ENCODE peak calls at places on chromosomes 3 and 15, in four cellular contexts. N, P, J and M are unnamed samples.
A peak's percentile ranks its signal among the peaks of the same experiment; 100 is the strongest.

GRCh38 chr3:123741058-123741511 is 143.0 kb downstream of the MYLK start:
- DNase-seq in J (no peak), P (no peak), N (no peak), M (no peak)

GRCh38 chr15:34820110-34820509 is 24.8 kb upstream of the ACTC1 start:
- DNase-seq in J (no peak), N (no peak), P (no peak), M (no peak)

GRCh38 chr3:136938334-136938733 is 19.4 kb upstream of the IL20RB start:
- DNase-seq in N (no peak), J (no peak), P (no peak), M (no peak)

GRCh38 chr15:42133892-42134502 is 22.4 kb downstream of the PLA2G4F start:
- DNase-seq in N (peak; percentile 34), J (peak; percentile 52), P (peak; percentile 89), M (peak; percentile 45)

GRCh38 chr3:56042326-56042951 is 425.8 kb downstream of the ERC2 start:
- DNase-seq in J (peak; percentile 5), P (peak; percentile 78), N (no peak), M (no peak)

GRCh38 chr3:169695051-169695450 is 31.5 kb upstream of the MECOM start:
- DNase-seq in P (no peak), J (no peak), N (no peak), M (no peak)

GRCh38 chr15:92636950-92637481 is 18.6 kb downstream of the FAM174B start:
- DNase-seq in P (peak; percentile 69), N (peak; percentile 12), J (no peak), M (no peak)

GRCh38 chr15:97791824-97792792 is 168.4 kb upstream of the ARRDC4 start:
- DNase-seq in P (peak; percentile 54), N (no peak), J (no peak), M (no peak)

GRCh38 chr3:112405845-112406244 is 72.9 kb downstream of the CD200 start:
- DNase-seq in P (no peak), N (no peak), J (no peak), M (peak; percentile 12)

GRCh38 chr15:92651877-92652575 is 3.5 kb downstream of the FAM174B start:
- DNase-seq in J (no peak), P (no peak), N (no peak), M (no peak)

GRCh38 chr3:63724987-63725386 is 72.5 kb downstream of the SNTN start:
- DNase-seq in J (no peak), N (no peak), P (peak; percentile 54), M (no peak)

GRCh38 chr3:72099331-72100061 is 314.5 kb upstream of the PROK2 start:
- DNase-seq in J (no peak), P (peak; percentile 34), N (no peak), M (no peak)

GRCh38 chr15:68526269-68526668 is 52.5 kb upstream of the CORO2B start:
- DNase-seq in N (no peak), P (no peak), J (no peak), M (no peak)

GRCh38 chr3:105773291-105773690 is 95.5 kb downstream of the CBLB start:
- DNase-seq in P (no peak), N (no peak), J (no peak), M (no peak)

GRCh38 chr3:16174389-16174788 is at the start of gene GALNT15:
- DNase-seq in J (no peak), N (no peak), P (no peak), M (no peak)

GRCh38 chr15:85865070-85865684 is 70.5 kb upstream of the KLHL25 start:
- DNase-seq in N (peak; percentile 19), J (peak; percentile 11), P (peak; percentile 94), M (no peak)

GRCh38 chr15:27017168-27017809 is 46.3 kb downstream of the GABRG3 start:
- DNase-seq in N (no peak), P (peak; percentile 93), J (peak; percentile 73), M (peak; percentile 72)

GRCh38 chr3:188796122-188796631 is 375.6 kb upstream of the TPRG1 start:
- DNase-seq in N (no peak), P (no peak), J (no peak), M (no peak)

GRCh38 chr3:31947671-31948091 is 33.4 kb downstream of the OSBPL10 start:
- DNase-seq in J (no peak), N (no peak), P (no peak), M (no peak)

GRCh38 chr15:41813426-41813825 is 14.5 kb upstream of the JMJD7 start:
- DNase-seq in P (no peak), J (no peak), N (no peak), M (no peak)

GRCh38 chr3:42053476-42053875 is 37.7 kb upstream of the TRAK1 start:
- DNase-seq in N (no peak), P (no peak), J (no peak), M (no peak)

GRCh38 chr3:149705416-149705815 is 46.9 kb downstream of the COMMD2 start:
- DNase-seq in J (no peak), P (no peak), N (no peak), M (no peak)

GRCh38 chr15:32222716-32223115 is 180.4 kb downstream of the GOLGA8K start:
- DNase-seq in J (no peak), P (no peak), N (no peak), M (no peak)

GRCh38 chr3:194280777-194281176 is 70.4 kb downstream of the CPN2 start:
- DNase-seq in N (no peak), P (no peak), J (no peak), M (no peak)

GRCh38 chr3:126130081-126130855 is 46.3 kb upstream of the SLC41A3 start:
- DNase-seq in J (no peak), N (no peak), P (no peak), M (peak; percentile 39)

GRCh38 chr3:146326875-146327543 is 76.1 kb upstream of the PLSCR4 start:
- DNase-seq in J (peak; percentile 46), N (peak; percentile 35), P (peak; percentile 40), M (no peak)

DNA sequence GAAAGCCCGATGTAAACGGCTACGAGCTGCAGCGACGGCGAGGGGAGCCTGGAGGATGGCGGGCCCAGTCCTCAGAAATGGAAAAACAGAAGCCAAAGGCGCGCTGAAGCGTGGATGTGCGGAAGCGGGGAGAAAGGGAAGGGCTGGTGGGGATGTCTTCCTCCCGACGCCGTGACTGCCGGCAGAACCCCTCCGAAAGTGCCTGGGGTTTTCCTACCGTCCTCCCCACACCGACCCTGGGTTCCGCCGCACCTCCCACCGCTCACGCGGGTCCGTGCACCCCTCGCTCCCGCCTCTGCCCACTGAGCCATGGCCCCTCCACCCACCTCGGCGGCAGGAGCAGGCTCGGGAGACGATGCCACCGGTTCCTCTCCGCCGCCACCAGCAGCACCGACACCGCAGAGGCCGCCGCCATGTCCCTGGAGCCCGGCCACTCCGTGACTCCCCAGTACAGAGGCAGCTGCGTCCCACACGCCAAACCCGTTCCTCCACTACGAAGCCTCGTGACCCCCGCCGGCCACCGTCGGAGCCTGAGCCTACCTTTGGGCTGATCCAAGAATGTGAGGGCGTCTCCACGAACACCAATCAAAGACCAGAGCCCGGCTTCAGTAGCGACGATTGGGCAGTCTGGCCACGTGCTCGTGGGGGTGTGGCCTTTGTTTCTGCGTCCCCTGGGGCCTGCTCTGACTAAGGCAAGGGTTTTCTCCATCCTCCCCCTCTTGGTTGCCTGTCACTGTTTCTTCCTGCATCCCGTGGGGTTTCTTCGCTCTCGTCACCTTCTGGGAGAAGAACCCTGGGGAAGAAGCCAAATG is at the start of gene MCCC1:
- DNase-seq in J (peak; percentile 96), P (peak; percentile 100), N (peak; percentile 98), M (peak; percentile 99)
- TF ChIP-seq REST in J (no peak), P (no peak), N (no peak), M (peak; percentile 39)

GRCh38 chr3:155189478-155189877 is 104.0 kb downstream of the STRIT1 start:
- DNase-seq in P (no peak), J (no peak), N (no peak), M (no peak)
- TF ChIP-seq POLR2AphosphoS5 in P (no peak), J (no peak), N (no peak), M (no peak)

DNA sequence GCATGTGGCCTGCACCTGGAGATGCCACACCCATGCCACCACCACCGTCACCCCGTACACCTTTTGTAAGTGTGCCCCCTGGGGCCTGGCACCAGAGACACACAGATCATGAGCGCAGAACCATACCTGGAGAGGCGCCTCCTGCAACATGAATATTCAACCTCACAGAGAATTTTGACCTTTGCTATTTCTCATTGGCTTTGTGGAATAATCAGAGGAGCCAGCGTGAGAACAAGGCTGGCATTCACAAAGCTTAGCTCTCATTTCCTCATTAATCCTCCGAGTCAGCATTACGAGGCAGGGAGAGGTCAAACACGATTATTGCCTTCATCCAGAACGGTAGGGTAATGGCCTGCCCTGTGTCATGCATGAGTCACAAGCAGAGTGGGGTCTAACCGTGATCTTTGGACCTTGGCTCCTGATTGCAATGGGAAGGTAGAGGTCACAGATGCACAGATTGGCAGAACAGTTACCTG is 73.0 kb upstream of the POMGNT2 start:
- DNase-seq in N (peak; percentile 80), J (peak; percentile 91), P (no peak), M (no peak)
- TF ChIP-seq REST in N (no peak), J (no peak), P (no peak), M (no peak)

DNA sequence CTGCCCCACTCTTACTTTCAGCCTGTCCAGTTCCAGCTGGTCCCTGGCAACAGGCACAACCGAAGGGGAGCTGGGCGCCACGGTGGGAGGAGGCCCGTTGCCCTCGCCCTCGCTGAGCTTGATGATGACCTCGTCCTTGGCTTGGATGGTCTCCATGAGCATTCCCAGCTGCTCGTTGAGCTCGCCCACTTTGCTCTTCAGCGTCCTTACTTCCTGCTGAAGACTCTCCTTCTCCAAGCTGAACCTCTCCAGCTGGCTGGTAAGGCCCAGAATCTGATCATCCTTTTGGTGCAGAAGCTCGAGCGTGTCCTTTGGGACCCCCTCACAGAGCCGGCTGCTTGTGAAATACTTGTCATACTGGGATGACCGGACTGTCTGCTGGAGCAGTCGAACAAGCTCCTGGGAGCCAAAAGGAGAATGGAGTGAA is 53.4 kb downstream of the TBC1D2B start:
- DNase-seq in J (no peak), P (no peak), N (no peak), M (no peak)
- TF ChIP-seq POLR2AphosphoS5 in J (no peak), P (no peak), N (no peak), M (no peak)

GRCh38 chr3:70040386-70040785 is 40.9 kb downstream of the SAMMSON start:
- DNase-seq in J (no peak), N (no peak), P (no peak), M (no peak)

GRCh38 chr3:70038671-70039070 is 39.1 kb downstream of the SAMMSON start:
- DNase-seq in J (no peak), N (no peak), P (no peak), M (no peak)

DNA sequence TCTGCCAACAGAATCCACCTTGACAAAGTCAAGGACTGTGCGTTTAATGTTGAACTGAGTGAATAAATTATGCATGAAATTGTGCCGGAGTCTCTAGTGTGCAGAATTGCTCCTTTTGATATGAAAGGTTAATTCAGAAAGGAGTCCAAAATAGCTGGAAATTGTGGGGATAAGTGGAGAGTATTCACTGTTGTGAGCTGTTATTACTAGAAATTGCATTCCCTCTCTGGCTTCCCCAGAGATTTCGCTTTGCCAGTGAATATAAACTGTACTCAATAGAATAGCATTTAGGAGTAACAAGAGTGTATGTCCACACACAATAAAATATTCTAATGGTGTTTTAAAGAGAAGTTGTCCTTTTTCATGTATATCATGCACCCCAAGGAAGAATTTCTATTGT is 43.1 kb downstream of the SAMMSON start:
- DNase-seq in J (no peak), N (no peak), P (no peak), M (no peak)
- TF ChIP-seq REST in J (no peak), N (no peak), P (no peak), M (no peak)

GRCh38 chr15:98955331-98955730 is 52.3 kb downstream of the PGPEP1L start:
- DNase-seq in N (no peak), P (no peak), J (no peak), M (no peak)

GRCh38 chr15:98955980-98956723 is 51.4 kb downstream of the PGPEP1L start:
- DNase-seq in P (no peak), J (no peak), N (no peak), M (peak; percentile 88)

GRCh38 chr15:98953950-98954349 is 53.6 kb downstream of the PGPEP1L start:
- DNase-seq in J (no peak), P (no peak), N (no peak), M (no peak)

GRCh38 chr15:98953000-98953776 is 54.4 kb downstream of the PGPEP1L start:
- DNase-seq in P (no peak), J (no peak), N (no peak), M (no peak)

GRCh38 chr15:98954411-98954810 is 53.2 kb downstream of the PGPEP1L start:
- DNase-seq in P (no peak), J (no peak), N (no peak), M (no peak)
- TF ChIP-seq POLR2AphosphoS5 in P (no peak), J (no peak), N (no peak), M (no peak)